ENCODE peak calls at places on chromosomes 12 and 14, in eight cellular contexts. One of them, this sample, is unnamed.

GRCh38 chr14:22593189-22593588 is 4.2 kb upstream of the DAD1 start:
- DNase-seq in esophagus squamous epithelium: no peak
- DNase-seq in kidney epithelial cell: no peak
- DNase-seq in AG04450: no peak
- DNase-seq in cardiac fibroblast: no peak
- DNase-seq in B cell: no peak
- DNase-seq in SK-N-SH: no peak
- DNase-seq in neural crest cell: no peak
- DNase-seq in this sample: no peak

GRCh38 chr12:90940872-90941499 is 14.0 kb downstream of the CCER1 start:
- DNase-seq in esophagus squamous epithelium: no peak
- DNase-seq in kidney epithelial cell: peak
- DNase-seq in AG04450: no peak
- DNase-seq in cardiac fibroblast: peak
- DNase-seq in B cell: no peak
- DNase-seq in SK-N-SH: peak
- DNase-seq in neural crest cell: no peak
- DNase-seq in this sample: peak

GRCh38 chr14:101033446-101034165 is 130.1 kb upstream of the RTL1 start:
- DNase-seq in esophagus squamous epithelium: no peak
- DNase-seq in kidney epithelial cell: no peak
- DNase-seq in AG04450: no peak
- DNase-seq in cardiac fibroblast: no peak
- DNase-seq in B cell: no peak
- DNase-seq in SK-N-SH: no peak
- DNase-seq in neural crest cell: no peak
- DNase-seq in this sample: no peak

GRCh38 chr12:89453579-89453978 is 71.0 kb downstream of the GALNT4 start:
- DNase-seq in esophagus squamous epithelium: no peak
- DNase-seq in kidney epithelial cell: no peak
- DNase-seq in AG04450: peak
- DNase-seq in cardiac fibroblast: peak
- DNase-seq in B cell: no peak
- DNase-seq in SK-N-SH: no peak
- DNase-seq in neural crest cell: no peak
- DNase-seq in this sample: no peak

GRCh38 chr12:121538699-121539061 is 42.1 kb downstream of the KDM2B start:
- DNase-seq in esophagus squamous epithelium: no peak
- DNase-seq in kidney epithelial cell: no peak
- DNase-seq in AG04450: no peak
- DNase-seq in cardiac fibroblast: no peak
- DNase-seq in B cell: no peak
- DNase-seq in SK-N-SH: no peak
- DNase-seq in neural crest cell: no peak
- DNase-seq in this sample: no peak

GRCh38 chr14:58815046-58815701 is 177.4 kb downstream of the DACT1 start:
- DNase-seq in esophagus squamous epithelium: no peak
- DNase-seq in kidney epithelial cell: no peak
- DNase-seq in AG04450: no peak
- DNase-seq in cardiac fibroblast: peak
- DNase-seq in B cell: no peak
- DNase-seq in SK-N-SH: peak
- DNase-seq in neural crest cell: no peak
- DNase-seq in this sample: no peak

GRCh38 chr12:71250186-71250585 is 92.4 kb upstream of the TSPAN8 start:
- DNase-seq in esophagus squamous epithelium: no peak
- DNase-seq in kidney epithelial cell: no peak
- DNase-seq in AG04450: no peak
- DNase-seq in cardiac fibroblast: no peak
- DNase-seq in B cell: no peak
- DNase-seq in SK-N-SH: no peak
- DNase-seq in neural crest cell: no peak
- DNase-seq in this sample: no peak

GRCh38 chr12:28742791-28743190 is 406.3 kb upstream of the FAR2 start:
- DNase-seq in esophagus squamous epithelium: no peak
- DNase-seq in kidney epithelial cell: peak
- DNase-seq in AG04450: no peak
- DNase-seq in cardiac fibroblast: no peak
- DNase-seq in B cell: no peak
- DNase-seq in SK-N-SH: no peak
- DNase-seq in neural crest cell: no peak
- DNase-seq in this sample: no peak

GRCh38 chr12:108833355-108833733 is 24.0 kb downstream of the SSH1 start:
- DNase-seq in esophagus squamous epithelium: no peak
- DNase-seq in kidney epithelial cell: peak
- DNase-seq in AG04450: no peak
- DNase-seq in cardiac fibroblast: peak
- DNase-seq in B cell: no peak
- DNase-seq in SK-N-SH: no peak
- DNase-seq in neural crest cell: no peak
- DNase-seq in this sample: no peak

GRCh38 chr12:108129017-108129812 is at the start of gene WSCD2:
- DNase-seq in esophagus squamous epithelium: no peak
- DNase-seq in kidney epithelial cell: no peak
- DNase-seq in AG04450: no peak
- DNase-seq in cardiac fibroblast: no peak
- DNase-seq in B cell: peak
- DNase-seq in SK-N-SH: peak
- DNase-seq in neural crest cell: peak
- DNase-seq in this sample: peak

GRCh38 chr12:31325524-31325875 is 450 bp downstream of the SINHCAF start:
- DNase-seq in esophagus squamous epithelium: no peak
- DNase-seq in kidney epithelial cell: no peak
- DNase-seq in AG04450: no peak
- DNase-seq in cardiac fibroblast: no peak
- DNase-seq in B cell: peak
- DNase-seq in SK-N-SH: no peak
- DNase-seq in neural crest cell: no peak
- DNase-seq in this sample: peak

GRCh38 chr12:26119391-26119981 is 5.4 kb downstream of the BHLHE41 start:
- DNase-seq in esophagus squamous epithelium: no peak
- DNase-seq in kidney epithelial cell: no peak
- DNase-seq in AG04450: no peak
- DNase-seq in cardiac fibroblast: peak
- DNase-seq in B cell: peak
- DNase-seq in SK-N-SH: peak
- DNase-seq in neural crest cell: no peak
- DNase-seq in this sample: peak

GRCh38 chr12:78392918-78393317 is 471.7 kb upstream of the SYT1 start:
- DNase-seq in esophagus squamous epithelium: no peak
- DNase-seq in kidney epithelial cell: no peak
- DNase-seq in AG04450: no peak
- DNase-seq in cardiac fibroblast: peak
- DNase-seq in B cell: no peak
- DNase-seq in SK-N-SH: peak
- DNase-seq in neural crest cell: no peak
- DNase-seq in this sample: no peak

GRCh38 chr12:45421736-45422135 is 205.8 kb downstream of the ANO6 start:
- DNase-seq in esophagus squamous epithelium: no peak
- DNase-seq in kidney epithelial cell: no peak
- DNase-seq in AG04450: no peak
- DNase-seq in cardiac fibroblast: no peak
- DNase-seq in B cell: no peak
- DNase-seq in SK-N-SH: no peak
- DNase-seq in neural crest cell: no peak
- DNase-seq in this sample: no peak

GRCh38 chr14:35287481-35288013 is 4.6 kb upstream of the PSMA6 start:
- DNase-seq in esophagus squamous epithelium: no peak
- DNase-seq in kidney epithelial cell: no peak
- DNase-seq in AG04450: no peak
- DNase-seq in cardiac fibroblast: peak
- DNase-seq in B cell: no peak
- DNase-seq in SK-N-SH: no peak
- DNase-seq in neural crest cell: no peak
- DNase-seq in this sample: no peak

DNA sequence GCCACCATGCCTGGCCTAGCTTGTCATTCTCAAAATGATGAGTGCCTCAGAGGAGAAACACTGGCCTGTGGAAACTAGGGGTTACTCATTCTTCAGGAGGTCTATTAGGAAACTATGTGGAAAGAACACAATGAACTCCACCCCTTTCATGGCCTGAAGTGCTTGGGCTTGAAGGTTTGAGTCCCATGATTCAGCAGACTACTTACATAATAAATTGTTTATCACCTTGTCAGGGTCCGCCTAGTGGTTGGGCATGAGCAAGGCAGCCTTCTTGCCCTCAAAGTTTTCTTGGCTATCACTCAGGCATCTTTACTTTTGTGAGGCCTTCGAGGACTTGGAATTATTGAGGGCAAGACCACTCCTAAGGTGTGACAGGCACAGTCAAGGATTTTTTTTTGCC is 251.2 kb downstream of the ACSS3 start:
- DNase-seq in esophagus squamous epithelium: no peak
- DNase-seq in kidney epithelial cell: no peak
- DNase-seq in AG04450: no peak
- DNase-seq in cardiac fibroblast: peak
- DNase-seq in B cell: no peak
- DNase-seq in SK-N-SH: no peak
- DNase-seq in neural crest cell: no peak
- DNase-seq in this sample: no peak
- TF ChIP-seq CTCF in esophagus squamous epithelium: no peak
- TF ChIP-seq CTCF in kidney epithelial cell: peak
- TF ChIP-seq CTCF in AG04450: peak
- TF ChIP-seq CTCF in cardiac fibroblast: peak
- TF ChIP-seq CTCF in B cell: no peak
- TF ChIP-seq CTCF in SK-N-SH: peak
- TF ChIP-seq CTCF in neural crest cell: peak
- TF ChIP-seq CTCF in this sample: peak

GRCh38 chr14:56219666-56220413 is 101.6 kb downstream of the PELI2 start:
- DNase-seq in esophagus squamous epithelium: no peak
- DNase-seq in kidney epithelial cell: no peak
- DNase-seq in AG04450: no peak
- DNase-seq in cardiac fibroblast: peak
- DNase-seq in B cell: no peak
- DNase-seq in SK-N-SH: no peak
- DNase-seq in neural crest cell: no peak
- DNase-seq in this sample: no peak

GRCh38 chr14:56216631-56217379 is 98.6 kb downstream of the PELI2 start:
- DNase-seq in esophagus squamous epithelium: no peak
- DNase-seq in kidney epithelial cell: no peak
- DNase-seq in AG04450: no peak
- DNase-seq in cardiac fibroblast: peak
- DNase-seq in B cell: no peak
- DNase-seq in SK-N-SH: no peak
- DNase-seq in neural crest cell: no peak
- DNase-seq in this sample: no peak

GRCh38 chr14:56221392-56222128 is 103.3 kb downstream of the PELI2 start:
- DNase-seq in esophagus squamous epithelium: no peak
- DNase-seq in kidney epithelial cell: no peak
- DNase-seq in AG04450: no peak
- DNase-seq in cardiac fibroblast: no peak
- DNase-seq in B cell: no peak
- DNase-seq in SK-N-SH: no peak
- DNase-seq in neural crest cell: no peak
- DNase-seq in this sample: no peak

GRCh38 chr14:56215180-56215579 is 97.0 kb downstream of the PELI2 start:
- DNase-seq in esophagus squamous epithelium: no peak
- DNase-seq in kidney epithelial cell: no peak
- DNase-seq in AG04450: no peak
- DNase-seq in cardiac fibroblast: no peak
- DNase-seq in B cell: no peak
- DNase-seq in SK-N-SH: no peak
- DNase-seq in neural crest cell: no peak
- DNase-seq in this sample: no peak

DNA sequence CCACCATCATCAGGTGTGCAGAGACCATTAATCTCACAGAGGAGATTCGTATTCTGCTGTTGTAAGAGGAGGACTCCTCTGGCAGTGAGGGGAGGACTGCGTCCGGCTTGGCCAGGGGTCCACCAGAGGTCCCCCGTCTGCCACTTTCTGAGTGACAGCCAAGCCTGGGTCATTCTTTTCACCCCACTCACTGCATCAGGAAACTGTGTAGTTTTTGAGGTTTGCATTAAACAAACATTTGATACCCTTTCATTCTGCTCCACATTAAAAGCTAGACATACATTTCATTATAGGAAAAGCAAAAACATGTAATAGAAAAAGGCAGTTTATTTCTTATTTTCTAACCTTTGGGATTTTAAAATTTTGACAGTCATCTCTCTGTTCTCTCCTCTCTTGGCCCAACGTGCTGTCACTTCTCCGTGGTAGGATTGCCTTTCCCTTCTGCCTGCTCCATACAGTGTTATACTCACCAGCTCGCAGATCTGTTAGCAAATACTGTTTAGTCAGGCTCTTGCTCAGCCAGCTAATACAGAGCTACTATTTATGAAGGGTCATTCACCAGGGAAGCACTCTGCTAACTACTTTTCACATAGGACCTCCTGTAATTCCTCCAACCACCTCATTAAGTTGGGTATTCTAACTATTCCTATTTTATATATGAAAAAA is 99.3 kb downstream of the PELI2 start:
- DNase-seq in esophagus squamous epithelium: no peak
- DNase-seq in kidney epithelial cell: no peak
- DNase-seq in AG04450: no peak
- DNase-seq in cardiac fibroblast: no peak
- DNase-seq in B cell: no peak
- DNase-seq in SK-N-SH: no peak
- DNase-seq in neural crest cell: no peak
- DNase-seq in this sample: no peak
- TF ChIP-seq CTCF in esophagus squamous epithelium: no peak
- TF ChIP-seq CTCF in kidney epithelial cell: no peak
- TF ChIP-seq CTCF in AG04450: no peak
- TF ChIP-seq CTCF in cardiac fibroblast: no peak
- TF ChIP-seq CTCF in B cell: no peak
- TF ChIP-seq CTCF in SK-N-SH: no peak
- TF ChIP-seq CTCF in neural crest cell: no peak
- TF ChIP-seq CTCF in this sample: no peak

GRCh38 chr12:100877776-100878175 is 83.2 kb downstream of the ANO4 start:
- DNase-seq in esophagus squamous epithelium: no peak
- DNase-seq in kidney epithelial cell: no peak
- DNase-seq in AG04450: no peak
- DNase-seq in cardiac fibroblast: no peak
- DNase-seq in B cell: no peak
- DNase-seq in SK-N-SH: no peak
- DNase-seq in neural crest cell: no peak
- DNase-seq in this sample: no peak
- TF ChIP-seq CTCF in esophagus squamous epithelium: no peak
- TF ChIP-seq CTCF in kidney epithelial cell: peak
- TF ChIP-seq CTCF in AG04450: peak
- TF ChIP-seq CTCF in cardiac fibroblast: peak
- TF ChIP-seq CTCF in B cell: no peak
- TF ChIP-seq CTCF in SK-N-SH: peak
- TF ChIP-seq CTCF in neural crest cell: peak
- TF ChIP-seq CTCF in this sample: peak

GRCh38 chr14:87615050-87615449 is 377.9 kb downstream of the GALC start:
- DNase-seq in esophagus squamous epithelium: no peak
- DNase-seq in kidney epithelial cell: no peak
- DNase-seq in AG04450: no peak
- DNase-seq in cardiac fibroblast: no peak
- DNase-seq in B cell: no peak
- DNase-seq in SK-N-SH: no peak
- DNase-seq in neural crest cell: no peak
- DNase-seq in this sample: no peak

GRCh38 chr14:87617079-87617478 is 375.9 kb downstream of the GALC start:
- DNase-seq in esophagus squamous epithelium: no peak
- DNase-seq in kidney epithelial cell: no peak
- DNase-seq in AG04450: no peak
- DNase-seq in cardiac fibroblast: no peak
- DNase-seq in B cell: no peak
- DNase-seq in SK-N-SH: no peak
- DNase-seq in neural crest cell: no peak
- DNase-seq in this sample: no peak

GRCh38 chr14:87613856-87614255 is 379.1 kb downstream of the GALC start:
- DNase-seq in esophagus squamous epithelium: no peak
- DNase-seq in kidney epithelial cell: no peak
- DNase-seq in AG04450: no peak
- DNase-seq in cardiac fibroblast: no peak
- DNase-seq in B cell: no peak
- DNase-seq in SK-N-SH: no peak
- DNase-seq in neural crest cell: no peak
- DNase-seq in this sample: no peak

GRCh38 chr14:87615822-87616679 is 376.9 kb downstream of the GALC start:
- DNase-seq in esophagus squamous epithelium: no peak
- DNase-seq in kidney epithelial cell: no peak
- DNase-seq in AG04450: peak
- DNase-seq in cardiac fibroblast: peak
- DNase-seq in B cell: no peak
- DNase-seq in SK-N-SH: peak
- DNase-seq in neural crest cell: peak
- DNase-seq in this sample: peak
- TF ChIP-seq CTCF in esophagus squamous epithelium: peak
- TF ChIP-seq CTCF in kidney epithelial cell: peak
- TF ChIP-seq CTCF in AG04450: peak
- TF ChIP-seq CTCF in cardiac fibroblast: peak
- TF ChIP-seq CTCF in B cell: peak
- TF ChIP-seq CTCF in SK-N-SH: peak
- TF ChIP-seq CTCF in neural crest cell: peak
- TF ChIP-seq CTCF in this sample: peak